ENCODE peak calls at places on chromosomes 12 and 14, in seven cellular contexts. P, X, N, I, J, C and O are unnamed samples.

GRCh38 chr12:51269174-51270066 is 795 bp downstream of the SMAGP start:
- DNase-seq in I (no peak), C (peak), X (peak), P (peak), N (peak), J (peak), O (peak)

GRCh38 chr14:76844223-76844622 is 18.0 kb downstream of the LRRC74A start:
- DNase-seq in J (no peak), X (peak), I (no peak), N (no peak), P (peak), C (no peak), O (no peak)

GRCh38 chr14:96167224-96168148 is 37.2 kb upstream of the BDKRB2 start:
- DNase-seq in P (no peak), X (no peak), C (no peak), I (peak), J (peak), N (peak), O (no peak)

GRCh38 chr12:65656156-65656885 is 168.0 kb upstream of the HMGA2 start:
- DNase-seq in J (no peak), I (no peak), P (no peak), X (no peak), C (no peak), N (no peak), O (no peak)

GRCh38 chr12:101948365-101948764 is 71.0 kb downstream of the DRAM1 start:
- DNase-seq in C (no peak), P (no peak), J (no peak), X (no peak), I (no peak), N (no peak), O (no peak)

GRCh38 chr12:70628701-70629480 is 8.3 kb downstream of the PTPRB start:
- DNase-seq in C (no peak), P (no peak), J (no peak), N (no peak), X (no peak), I (no peak), O (no peak)

GRCh38 chr12:60992087-60992486 is 1268.1 kb upstream of the USP15 start:
- DNase-seq in J (no peak), X (no peak), C (no peak), P (no peak), N (no peak), I (no peak), O (no peak)

GRCh38 chr14:75578786-75579781 is 664 bp downstream of the FLVCR2 start:
- DNase-seq in C (peak), X (peak), N (no peak), P (no peak), J (peak), I (no peak), O (no peak)

GRCh38 chr14:70585221-70585620 is 15.2 kb downstream of the MED6 start:
- DNase-seq in J (no peak), I (no peak), C (no peak), X (no peak), N (peak), P (no peak), O (no peak)

GRCh38 chr14:91396959-91397815 is 20.4 kb downstream of the CCDC88C start:
- DNase-seq in C (peak), N (no peak), I (no peak), X (no peak), J (no peak), P (no peak), O (no peak)

GRCh38 chr12:89156324-89156723 is 196.0 kb downstream of the DUSP6 start:
- DNase-seq in J (no peak), C (no peak), X (no peak), P (no peak), N (peak), I (no peak), O (no peak)

GRCh38 chr12:88111074-88111652 is 30.7 kb downstream of the CEP290 start:
- DNase-seq in N (peak), P (no peak), C (no peak), I (no peak), X (no peak), J (peak), O (no peak)

GRCh38 chr14:93969082-93969828 is 7.1 kb downstream of the ASB2 start:
- DNase-seq in N (no peak), J (no peak), P (no peak), C (no peak), I (no peak), X (peak), O (no peak)

GRCh38 chr12:51333536-51333935 is 9.6 kb upstream of the BIN2 start:
- DNase-seq in C (no peak), X (no peak), J (no peak), I (no peak), N (no peak), P (no peak), O (no peak)

GRCh38 chr12:98295681-98296080 is 219.7 kb upstream of the TMPO start:
- DNase-seq in P (no peak), I (no peak), C (no peak), J (no peak), X (no peak), N (no peak), O (no peak)

GRCh38 chr12:92452763-92453162 is 250.0 kb upstream of the PLEKHG7 start:
- DNase-seq in C (no peak), P (no peak), X (no peak), I (no peak), N (no peak), J (no peak), O (no peak)

GRCh38 chr12:2229661-2230539 is 177.1 kb downstream of the CACNA1C start:
- DNase-seq in N (no peak), P (no peak), X (no peak), I (no peak), J (no peak), C (peak), O (no peak)
- TF ChIP-seq CTCF in N (no peak), P (no peak), X (no peak), I (no peak), J (no peak), C (no peak), O (no peak)

GRCh38 chr12:128808651-128809050 is 15.1 kb downstream of the SLC15A4 start:
- DNase-seq in X (no peak), P (no peak), C (no peak), J (no peak), I (no peak), N (no peak), O (no peak)

GRCh38 chr12:128813392-128813791 is 10.4 kb downstream of the SLC15A4 start:
- DNase-seq in P (no peak), N (no peak), X (no peak), C (no peak), I (no peak), J (no peak), O (no peak)

GRCh38 chr12:128807161-128807724 is 16.5 kb downstream of the SLC15A4 start:
- DNase-seq in J (no peak), C (no peak), I (no peak), N (no peak), P (no peak), X (no peak), O (no peak)

GRCh38 chr12:128811806-128812205 is 12.0 kb downstream of the SLC15A4 start:
- DNase-seq in J (no peak), I (no peak), X (no peak), C (no peak), N (no peak), P (no peak), O (no peak)

DNA sequence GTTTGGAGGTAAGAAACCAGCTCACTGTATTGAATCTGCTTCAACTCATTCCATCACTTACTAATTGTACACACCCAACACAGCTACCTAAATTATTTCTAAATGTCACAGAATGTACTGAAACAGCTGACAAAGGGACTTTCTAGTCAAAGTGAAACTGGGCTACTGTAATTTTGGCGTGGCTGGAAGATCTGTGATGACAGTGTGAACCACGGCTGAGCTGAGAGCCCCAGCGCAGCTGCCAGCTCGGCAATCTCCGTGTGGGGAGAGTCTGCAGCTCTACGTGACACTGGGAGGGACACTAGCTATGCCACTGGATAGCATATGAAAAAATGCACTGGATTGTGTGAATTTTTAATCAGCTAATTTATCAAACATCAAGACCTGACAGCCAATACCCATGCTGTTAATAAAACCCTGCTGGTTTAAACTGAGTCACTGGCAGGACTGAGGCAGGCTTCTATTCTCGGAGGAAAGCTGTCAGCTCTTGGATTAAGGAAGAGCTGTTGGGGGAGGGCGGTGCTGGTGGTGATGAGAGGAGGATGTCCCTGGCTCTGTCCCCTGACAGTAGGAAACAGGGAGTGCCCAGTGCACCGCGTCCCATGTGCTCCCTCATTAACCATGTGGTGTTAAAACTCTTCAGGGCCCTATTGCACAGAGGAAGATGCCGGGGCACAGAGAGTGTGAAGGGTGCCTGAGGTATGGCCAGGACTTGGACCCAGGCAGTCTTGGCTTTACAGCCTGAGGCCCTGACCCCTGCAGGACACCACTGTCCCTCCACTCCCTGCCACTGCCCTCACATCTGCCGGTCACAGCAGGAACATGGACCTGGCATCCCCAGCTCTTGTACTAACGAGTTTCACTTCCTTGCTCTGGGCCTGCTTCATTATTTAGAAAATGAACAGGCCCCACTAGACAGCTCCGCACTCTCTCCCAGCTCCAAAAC is 13.3 kb downstream of the SLC15A4 start:
- DNase-seq in J (no peak), X (peak), P (no peak), I (no peak), C (no peak), N (no peak), O (no peak)
- TF ChIP-seq CTCF in J (no peak), X (peak), P (no peak), I (no peak), C (no peak), N (no peak), O (no peak)

GRCh38 chr12:52975204-52975603 is 26.3 kb downstream of the KRT18 start:
- DNase-seq in P (no peak), C (no peak), N (no peak), X (no peak), J (no peak), I (no peak), O (no peak)

GRCh38 chr12:52971701-52972329 is 22.9 kb downstream of the KRT18 start:
- DNase-seq in I (no peak), X (no peak), N (peak), P (no peak), C (no peak), J (peak), O (no peak)

GRCh38 chr12:52976574-52977071 is 27.7 kb downstream of the KRT18 start:
- DNase-seq in P (no peak), J (peak), C (no peak), I (peak), X (no peak), N (no peak), O (peak)

GRCh38 chr12:52977195-52977594 is 28.3 kb downstream of the KRT18 start:
- DNase-seq in I (no peak), X (no peak), J (no peak), C (no peak), N (no peak), P (no peak), O (no peak)

DNA sequence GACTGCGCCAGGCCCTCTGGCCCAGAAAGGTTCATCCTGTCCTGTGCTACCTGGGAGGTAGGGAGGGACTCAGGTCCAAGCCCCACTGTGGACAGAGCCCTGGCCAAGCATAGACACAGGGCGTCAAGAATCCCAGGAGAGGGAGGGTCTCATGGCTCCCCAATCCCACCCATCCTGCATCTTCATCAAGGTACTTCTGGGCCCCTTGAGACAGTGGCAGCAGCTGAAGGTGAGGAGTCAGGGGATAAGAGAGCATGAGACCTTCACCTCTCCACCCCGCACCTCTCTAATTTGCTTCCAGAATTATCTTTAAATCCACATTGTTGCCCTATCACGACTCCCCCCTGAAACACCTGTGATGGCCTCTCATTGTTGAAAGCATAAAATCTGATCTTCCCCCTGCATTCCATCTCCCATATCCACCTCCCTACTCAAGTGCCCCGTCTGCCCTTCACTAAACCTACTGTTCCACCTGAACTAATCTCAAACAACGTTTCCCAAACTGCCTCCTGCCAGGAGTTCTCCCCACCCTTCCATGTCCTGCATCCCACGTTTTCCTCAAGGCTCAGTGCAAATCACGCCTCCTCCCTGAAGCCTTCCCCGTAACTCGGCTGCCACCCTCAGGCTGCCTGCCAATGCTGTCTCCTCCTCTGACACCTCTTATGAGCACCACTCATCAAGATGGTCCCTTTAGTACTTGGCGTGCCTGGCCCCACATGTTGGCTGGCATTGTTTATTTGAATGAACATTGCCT is 27.1 kb downstream of the KRT18 start:
- DNase-seq in X (no peak), J (peak), P (peak), N (peak), C (peak), I (no peak), O (no peak)
- TF ChIP-seq CTCF in X (no peak), J (no peak), P (no peak), N (peak), C (no peak), I (no peak), O (peak)

GRCh38 chr14:106436310-106436905 is 910.0 kb downstream of the TMEM121 start:
- DNase-seq in I (no peak), X (no peak), N (no peak), P (no peak), C (peak), J (no peak), O (peak)
- TF ChIP-seq CTCF in I (no peak), X (peak), N (no peak), P (no peak), C (peak), J (no peak), O (no peak)

DNA sequence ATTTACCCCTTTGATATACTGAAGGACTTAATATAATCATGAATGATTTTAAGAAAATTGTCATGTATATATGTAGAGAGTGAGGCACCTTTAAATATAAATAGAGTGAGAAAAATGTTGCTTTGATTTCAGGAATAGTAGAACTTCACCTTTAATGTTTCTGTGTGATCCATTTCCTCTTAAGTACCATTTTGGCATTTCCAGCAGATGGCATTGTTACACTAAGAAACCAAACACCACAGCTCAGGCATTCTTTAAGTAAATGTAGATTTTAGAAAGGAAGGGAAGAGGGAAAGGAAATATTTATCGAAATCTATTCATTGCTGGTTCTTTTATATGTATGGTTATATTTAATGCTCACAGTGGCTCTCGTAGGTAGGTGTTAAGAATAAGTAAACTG is 556.7 kb upstream of the FBXO33 start:
- DNase-seq in X (no peak), N (no peak), J (peak), P (peak), I (no peak), C (no peak), O (no peak)
- TF ChIP-seq CTCF in X (peak), N (peak), J (no peak), P (no peak), I (no peak), C (no peak), O (peak)

DNA sequence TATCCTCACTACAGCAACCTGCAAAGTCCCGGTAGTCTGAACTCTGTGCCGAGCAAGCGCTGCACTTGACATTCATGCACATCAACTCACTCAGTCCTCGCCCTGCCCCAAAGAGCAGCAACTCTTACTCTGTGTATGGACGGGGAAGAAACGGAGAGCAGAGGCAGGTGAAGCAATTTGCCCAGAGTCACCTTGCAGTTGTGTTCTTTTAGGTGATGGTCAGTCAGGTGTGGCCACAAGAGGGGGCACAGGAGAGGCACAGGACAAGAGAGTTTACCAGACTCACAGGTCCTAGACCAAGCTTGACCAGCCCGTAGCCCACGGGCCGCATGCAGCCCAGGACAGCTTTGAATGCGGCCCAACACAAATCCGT is 39.1 kb downstream of the TSPAN11 start:
- DNase-seq in C (peak), X (no peak), J (no peak), N (no peak), P (no peak), I (no peak), O (no peak)
- TF ChIP-seq CTCF in C (no peak), X (peak), J (no peak), N (no peak), P (peak), I (peak), O (no peak)

DNA sequence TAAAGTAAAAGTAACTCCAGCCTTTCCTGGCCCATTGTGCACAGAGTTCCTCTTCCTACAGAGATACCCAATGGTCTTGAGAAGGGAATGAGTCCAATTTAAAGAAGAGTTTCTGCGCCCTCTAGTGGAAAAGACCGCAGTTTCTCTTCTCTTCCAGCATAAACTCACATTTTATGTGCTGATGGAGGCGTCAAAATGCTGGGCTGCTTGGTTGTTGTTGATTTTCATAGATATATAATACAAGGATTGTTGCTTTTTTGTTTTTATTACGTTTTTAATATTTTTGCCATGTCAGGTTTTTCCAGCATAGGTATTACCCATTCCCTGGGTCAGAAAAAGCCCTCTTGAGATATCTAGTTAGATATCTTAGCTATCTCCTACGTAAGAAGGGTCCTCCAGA is 356.9 kb upstream of the STXBP6 start:
- DNase-seq in N (peak), J (no peak), P (peak), I (no peak), X (no peak), C (peak), O (peak)
- TF ChIP-seq CTCF in N (peak), J (peak), P (peak), I (no peak), X (no peak), C (peak), O (peak)

GRCh38 chr14:85415015-85415712 is 114.8 kb upstream of the FLRT2 start:
- DNase-seq in P (no peak), I (peak), C (peak), X (peak), N (peak), J (peak), O (no peak)
- TF ChIP-seq CTCF in P (no peak), I (peak), C (no peak), X (no peak), N (peak), J (peak), O (no peak)

DNA sequence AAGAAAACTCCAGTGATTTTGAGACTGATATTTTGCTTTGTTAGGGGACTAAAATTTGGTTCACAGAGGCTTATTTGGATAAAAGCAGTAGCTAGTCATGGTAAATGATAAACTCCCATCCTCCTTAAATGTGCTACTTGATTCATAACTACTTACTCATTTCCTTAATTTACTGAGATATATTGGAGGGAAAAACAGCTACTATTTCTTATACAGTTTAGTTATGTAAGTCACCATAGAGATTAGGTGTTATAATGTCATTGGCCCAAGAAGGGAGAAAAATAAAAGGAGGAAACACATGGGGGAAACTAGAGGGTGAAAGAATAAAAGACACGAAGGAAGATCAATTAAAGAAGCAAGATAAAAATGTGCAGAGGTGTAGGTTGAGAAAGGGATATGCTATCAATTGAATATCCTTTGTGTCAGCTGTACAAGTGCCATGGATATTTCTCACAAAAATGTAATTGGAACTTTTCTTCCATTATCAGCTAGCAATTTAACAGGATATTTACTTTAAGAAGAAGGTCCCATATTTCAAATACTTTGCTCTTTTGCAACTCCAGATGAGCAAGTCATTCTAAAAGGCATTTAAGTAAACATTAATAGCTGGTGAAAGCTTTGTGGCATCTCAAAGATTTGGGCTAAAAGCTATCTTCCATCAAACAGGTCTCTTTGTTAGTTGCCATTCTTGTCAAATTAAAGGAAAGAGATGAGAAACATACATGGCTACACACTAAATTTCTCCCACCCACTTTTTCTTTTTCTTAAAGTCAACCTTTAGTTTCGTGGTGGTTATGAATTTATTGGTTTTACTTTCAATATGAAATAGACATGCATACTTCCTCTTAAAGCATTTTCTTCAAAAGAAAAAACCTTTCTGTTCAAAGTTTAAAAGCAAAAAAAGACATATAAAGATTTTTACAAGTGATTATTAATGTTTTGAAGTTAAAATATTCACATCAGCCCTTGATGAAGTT is 439.5 kb downstream of the CCER1 start:
- DNase-seq in P (no peak), I (no peak), J (peak), X (no peak), C (no peak), N (no peak), O (no peak)
- TF ChIP-seq CTCF in P (no peak), I (no peak), J (no peak), X (no peak), C (no peak), N (no peak), O (no peak)

GRCh38 chr12:46825526-46826414 is at the start of gene SLC38A4:
- DNase-seq in P (peak), J (peak), C (peak), I (no peak), X (peak), N (no peak), O (peak)
- TF ChIP-seq CTCF in P (no peak), J (peak), C (no peak), I (peak), X (no peak), N (no peak), O (no peak)